ENCODE peak calls at places on chromosomes 3 and 15, in five cellular contexts. One of them, this sample, is unnamed.

GRCh38 chr3:119148493-119149180 is 2.7 kb downstream of the TEX55 start:
- DNase-seq in fibroblast of lung: peak
- DNase-seq in lower leg skin: no peak
- DNase-seq in left lung: no peak
- DNase-seq in heart right ventricle: no peak
- DNase-seq in this sample: no peak

GRCh38 chr3:12994607-12995388 is 78.4 kb downstream of the IQSEC1 start:
- DNase-seq in fibroblast of lung: peak
- DNase-seq in lower leg skin: peak
- DNase-seq in left lung: peak
- DNase-seq in heart right ventricle: peak
- DNase-seq in this sample: peak

GRCh38 chr15:58628206-58629057 is 121.1 kb downstream of the ADAM10 start:
- DNase-seq in fibroblast of lung: peak
- DNase-seq in lower leg skin: no peak
- DNase-seq in left lung: no peak
- DNase-seq in heart right ventricle: no peak
- DNase-seq in this sample: no peak

GRCh38 chr15:88651293-88651692 is 12.5 kb downstream of the ISG20 start:
- DNase-seq in fibroblast of lung: peak
- DNase-seq in lower leg skin: no peak
- DNase-seq in left lung: no peak
- DNase-seq in heart right ventricle: no peak
- DNase-seq in this sample: no peak

GRCh38 chr15:41512078-41512394 is 1.6 kb downstream of the LTK start:
- DNase-seq in fibroblast of lung: no peak
- DNase-seq in lower leg skin: no peak
- DNase-seq in left lung: no peak
- DNase-seq in heart right ventricle: no peak
- DNase-seq in this sample: no peak

GRCh38 chr3:61848885-61849284 is 287.5 kb downstream of the PTPRG start:
- DNase-seq in fibroblast of lung: peak
- DNase-seq in lower leg skin: no peak
- DNase-seq in left lung: no peak
- DNase-seq in heart right ventricle: peak
- DNase-seq in this sample: no peak

GRCh38 chr3:184685646-184686045 is 26.2 kb downstream of the MAGEF1 start:
- DNase-seq in fibroblast of lung: no peak
- DNase-seq in lower leg skin: no peak
- DNase-seq in left lung: no peak
- DNase-seq in heart right ventricle: no peak
- DNase-seq in this sample: no peak

GRCh38 chr3:28139967-28140634 is 101.3 kb upstream of the CMC1 start:
- DNase-seq in fibroblast of lung: peak
- DNase-seq in lower leg skin: no peak
- DNase-seq in left lung: no peak
- DNase-seq in heart right ventricle: no peak
- DNase-seq in this sample: no peak

GRCh38 chr3:138444104-138444503 is 9.7 kb downstream of the ESYT3 start:
- DNase-seq in fibroblast of lung: no peak
- DNase-seq in lower leg skin: no peak
- DNase-seq in left lung: no peak
- DNase-seq in heart right ventricle: no peak
- DNase-seq in this sample: no peak

GRCh38 chr15:41838400-41838897 is at the start of gene PLA2G4B:
- DNase-seq in fibroblast of lung: no peak
- DNase-seq in lower leg skin: no peak
- DNase-seq in left lung: peak
- DNase-seq in heart right ventricle: no peak
- DNase-seq in this sample: peak

GRCh38 chr15:57165992-57166391 is 210.3 kb upstream of the CGNL1 start:
- DNase-seq in fibroblast of lung: no peak
- DNase-seq in lower leg skin: no peak
- DNase-seq in left lung: no peak
- DNase-seq in heart right ventricle: no peak
- DNase-seq in this sample: no peak

GRCh38 chr3:197286678-197287077 is 11.7 kb downstream of the DLG1 start:
- DNase-seq in fibroblast of lung: no peak
- DNase-seq in lower leg skin: no peak
- DNase-seq in left lung: no peak
- DNase-seq in heart right ventricle: no peak
- DNase-seq in this sample: no peak

GRCh38 chr3:62248831-62249776 is 124.2 kb downstream of the FEZF2 start:
- DNase-seq in fibroblast of lung: no peak
- DNase-seq in lower leg skin: no peak
- DNase-seq in left lung: no peak
- DNase-seq in heart right ventricle: no peak
- DNase-seq in this sample: no peak

GRCh38 chr15:100311099-100311751 is 30.6 kb downstream of the ADAMTS17 start:
- DNase-seq in fibroblast of lung: no peak
- DNase-seq in lower leg skin: no peak
- DNase-seq in left lung: no peak
- DNase-seq in heart right ventricle: peak
- DNase-seq in this sample: no peak

GRCh38 chr3:160784853-160785252 is 28.8 kb downstream of the PPM1L start:
- DNase-seq in fibroblast of lung: no peak
- DNase-seq in lower leg skin: no peak
- DNase-seq in left lung: no peak
- DNase-seq in heart right ventricle: no peak
- DNase-seq in this sample: no peak

GRCh38 chr15:70492240-70493177 is 270.8 kb downstream of the UACA start:
- DNase-seq in fibroblast of lung: peak
- DNase-seq in lower leg skin: no peak
- DNase-seq in left lung: peak
- DNase-seq in heart right ventricle: peak
- DNase-seq in this sample: peak

DNA sequence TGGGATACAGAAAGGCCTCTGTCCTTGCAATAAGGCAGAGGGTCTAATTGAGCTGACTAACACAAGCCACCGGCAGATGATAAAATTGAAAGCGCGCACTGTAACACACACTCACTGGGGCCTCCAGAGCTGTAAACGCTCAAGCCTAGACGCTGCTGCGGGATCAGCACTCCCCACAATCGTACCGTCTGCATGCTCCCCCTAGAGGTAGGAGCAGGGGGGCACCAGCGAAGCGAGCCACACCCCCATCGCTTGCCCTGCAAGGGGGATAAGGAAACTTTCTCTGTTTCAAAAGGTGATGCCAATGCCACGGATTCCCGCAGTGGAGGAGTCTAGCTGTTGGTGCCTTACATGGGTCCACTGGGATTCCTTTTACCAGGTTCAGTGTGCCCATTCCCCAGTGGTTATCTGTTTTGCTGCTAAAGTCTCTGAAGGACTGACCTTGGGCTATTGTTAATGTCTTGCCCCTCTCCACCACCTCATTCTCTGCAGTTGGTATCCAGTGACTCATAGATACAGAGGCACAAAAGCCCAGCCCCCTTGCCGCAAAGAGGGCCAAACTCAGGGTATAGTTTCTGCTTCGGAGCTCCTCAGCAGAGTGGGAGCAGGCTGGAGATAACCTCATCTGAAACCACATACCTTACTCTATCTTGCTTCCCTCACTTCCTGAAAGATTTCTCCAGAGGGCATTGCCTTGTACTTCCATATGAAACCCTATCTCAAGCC is 139.3 kb upstream of the KBTBD8 start:
- DNase-seq in fibroblast of lung: no peak
- DNase-seq in lower leg skin: no peak
- DNase-seq in left lung: no peak
- DNase-seq in heart right ventricle: no peak
- DNase-seq in this sample: no peak
- TF ChIP-seq CTCF in fibroblast of lung: no peak
- TF ChIP-seq CTCF in lower leg skin: no peak
- TF ChIP-seq CTCF in left lung: no peak
- TF ChIP-seq CTCF in heart right ventricle: no peak
- TF ChIP-seq CTCF in this sample: no peak

DNA sequence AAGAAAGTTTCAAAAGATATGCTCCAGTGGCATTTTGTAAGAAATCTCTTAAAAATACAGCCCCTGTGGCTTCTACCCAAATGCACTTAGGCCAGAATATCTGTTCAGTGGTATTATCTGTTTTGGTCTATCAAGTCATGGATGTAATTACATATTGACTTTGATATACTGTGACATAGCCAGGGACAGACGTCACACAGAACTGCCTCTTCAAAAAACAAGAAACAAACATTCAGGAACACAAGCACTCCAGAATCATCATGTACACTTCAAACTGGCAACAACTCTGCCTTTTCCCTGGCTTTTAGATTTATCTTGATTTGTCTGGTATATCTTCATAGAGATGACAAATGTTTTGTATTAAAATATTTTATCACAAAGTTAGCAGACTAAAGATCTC is 240.3 kb downstream of the IL5RA start:
- DNase-seq in fibroblast of lung: no peak
- DNase-seq in lower leg skin: no peak
- DNase-seq in left lung: no peak
- DNase-seq in heart right ventricle: no peak
- DNase-seq in this sample: no peak
- H3K4me3 ChIP-seq in fibroblast of lung: no peak
- H3K4me3 ChIP-seq in lower leg skin: no peak
- H3K4me3 ChIP-seq in left lung: no peak
- H3K4me3 ChIP-seq in heart right ventricle: no peak
- H3K4me3 ChIP-seq in this sample: no peak

GRCh38 chr3:64668582-64669510 is 19.0 kb downstream of the ADAMTS9 start:
- DNase-seq in fibroblast of lung: no peak
- DNase-seq in lower leg skin: no peak
- DNase-seq in left lung: no peak
- DNase-seq in heart right ventricle: no peak
- DNase-seq in this sample: no peak

GRCh38 chr3:64664397-64664796 is 23.4 kb downstream of the ADAMTS9 start:
- DNase-seq in fibroblast of lung: no peak
- DNase-seq in lower leg skin: no peak
- DNase-seq in left lung: no peak
- DNase-seq in heart right ventricle: no peak
- DNase-seq in this sample: no peak

GRCh38 chr3:64666171-64666581 is 21.6 kb downstream of the ADAMTS9 start:
- DNase-seq in fibroblast of lung: no peak
- DNase-seq in lower leg skin: no peak
- DNase-seq in left lung: no peak
- DNase-seq in heart right ventricle: peak
- DNase-seq in this sample: no peak

GRCh38 chr3:64667138-64667537 is 20.7 kb downstream of the ADAMTS9 start:
- DNase-seq in fibroblast of lung: peak
- DNase-seq in lower leg skin: no peak
- DNase-seq in left lung: no peak
- DNase-seq in heart right ventricle: no peak
- DNase-seq in this sample: no peak

GRCh38 chr3:64667887-64668581 is 19.8 kb downstream of the ADAMTS9 start:
- DNase-seq in fibroblast of lung: no peak
- DNase-seq in lower leg skin: no peak
- DNase-seq in left lung: peak
- DNase-seq in heart right ventricle: peak
- DNase-seq in this sample: no peak
- TF ChIP-seq CTCF in fibroblast of lung: no peak
- TF ChIP-seq CTCF in lower leg skin: no peak
- TF ChIP-seq CTCF in left lung: no peak
- TF ChIP-seq CTCF in heart right ventricle: no peak
- TF ChIP-seq CTCF in this sample: no peak

DNA sequence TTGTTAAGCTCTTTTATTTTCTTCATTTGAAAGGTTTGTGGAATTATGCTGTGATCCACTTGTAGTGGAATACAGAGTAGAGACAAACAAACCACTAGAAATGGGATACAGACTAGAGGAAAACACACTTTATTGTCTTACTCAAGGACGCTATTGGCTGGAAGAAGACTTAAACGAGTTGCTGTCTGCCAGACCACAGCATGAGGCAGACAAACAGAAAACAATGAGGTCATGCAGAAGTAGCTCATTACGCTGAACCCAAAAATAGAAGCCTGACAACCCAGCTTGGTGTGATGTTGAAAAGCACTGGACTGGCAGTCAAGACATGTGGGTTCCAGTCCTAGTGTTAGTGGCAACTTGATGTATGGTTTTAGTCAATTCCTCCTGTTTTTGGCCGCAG is 62.4 kb upstream of the P3H2 start:
- DNase-seq in fibroblast of lung: peak
- DNase-seq in lower leg skin: no peak
- DNase-seq in left lung: no peak
- DNase-seq in heart right ventricle: peak
- DNase-seq in this sample: no peak
- H3K4me3 ChIP-seq in fibroblast of lung: no peak
- H3K4me3 ChIP-seq in lower leg skin: no peak
- H3K4me3 ChIP-seq in left lung: no peak
- H3K4me3 ChIP-seq in heart right ventricle: no peak
- H3K4me3 ChIP-seq in this sample: no peak

GRCh38 chr15:38853608-38854007 is 289.0 kb upstream of the RASGRP1 start:
- DNase-seq in fibroblast of lung: peak
- DNase-seq in lower leg skin: no peak
- DNase-seq in left lung: no peak
- DNase-seq in heart right ventricle: no peak
- DNase-seq in this sample: no peak
- TF ChIP-seq CTCF in fibroblast of lung: peak
- TF ChIP-seq CTCF in lower leg skin: no peak
- TF ChIP-seq CTCF in left lung: no peak
- TF ChIP-seq CTCF in heart right ventricle: no peak
- TF ChIP-seq CTCF in this sample: no peak

GRCh38 chr3:71104586-71104985 is 478.9 kb downstream of the FOXP1 start:
- DNase-seq in fibroblast of lung: no peak
- DNase-seq in lower leg skin: no peak
- DNase-seq in left lung: no peak
- DNase-seq in heart right ventricle: no peak
- DNase-seq in this sample: no peak

GRCh38 chr3:71109241-71109976 is 474.1 kb downstream of the FOXP1 start:
- DNase-seq in fibroblast of lung: peak
- DNase-seq in lower leg skin: no peak
- DNase-seq in left lung: no peak
- DNase-seq in heart right ventricle: no peak
- DNase-seq in this sample: no peak

GRCh38 chr3:71109977-71110285 is 473.6 kb downstream of the FOXP1 start:
- DNase-seq in fibroblast of lung: no peak
- DNase-seq in lower leg skin: no peak
- DNase-seq in left lung: no peak
- DNase-seq in heart right ventricle: no peak
- DNase-seq in this sample: no peak

GRCh38 chr3:71110531-71111222 is 472.9 kb downstream of the FOXP1 start:
- DNase-seq in fibroblast of lung: no peak
- DNase-seq in lower leg skin: no peak
- DNase-seq in left lung: no peak
- DNase-seq in heart right ventricle: no peak
- DNase-seq in this sample: no peak

DNA sequence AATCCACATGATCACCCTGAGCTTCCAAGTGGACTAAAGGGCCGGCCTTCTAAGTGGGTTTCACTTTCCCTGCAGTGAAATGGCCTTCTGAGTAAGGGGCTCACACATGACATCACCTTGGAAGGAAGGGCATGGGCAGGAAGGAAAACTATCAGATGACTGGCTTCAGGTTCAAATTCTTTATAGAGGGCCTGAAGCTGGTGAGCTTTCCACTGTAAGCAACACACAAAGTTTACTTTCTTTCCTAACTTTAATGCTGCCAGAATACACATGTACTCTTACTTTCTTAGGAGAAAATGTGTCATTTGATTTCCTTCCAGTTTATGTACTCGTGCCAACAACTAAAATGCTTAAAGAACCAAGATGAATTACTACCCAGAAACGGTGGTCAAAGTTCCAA is 475.6 kb downstream of the FOXP1 start:
- DNase-seq in fibroblast of lung: peak
- DNase-seq in lower leg skin: no peak
- DNase-seq in left lung: no peak
- DNase-seq in heart right ventricle: no peak
- DNase-seq in this sample: no peak
- H3K4me3 ChIP-seq in fibroblast of lung: no peak
- H3K4me3 ChIP-seq in lower leg skin: no peak
- H3K4me3 ChIP-seq in left lung: no peak
- H3K4me3 ChIP-seq in heart right ventricle: no peak
- H3K4me3 ChIP-seq in this sample: no peak

This sample was measured in pancreas.